ENCODE peak calls at places on chromosomes 6 and 20, in seven cellular contexts. One of them, this sample, is unnamed.

GRCh38 chr6:56220078-56220477 is 27.3 kb downstream of the COL21A1 start:
- DNase-seq in T1000: no peak
- DNase-seq in adipocyte: peak; percentile 47
- DNase-seq in LHCN-M2: no peak
- DNase-seq in GM12865: no peak
- DNase-seq in upper lobe of right lung: no peak
- DNase-seq in AG10803: no peak
- DNase-seq in this sample: peak; percentile 92

GRCh38 chr20:23267909-23268308 is 82.7 kb upstream of the NXT1 start:
- DNase-seq in upper lobe of right lung: no peak
- DNase-seq in T1000: no peak
- DNase-seq in AG10803: no peak
- DNase-seq in GM12865: no peak
- DNase-seq in LHCN-M2: no peak
- DNase-seq in adipocyte: no peak
- DNase-seq in this sample: no peak

GRCh38 chr6:79225718-79226117 is 8.8 kb downstream of the HMGN3 start:
- DNase-seq in T1000: no peak
- DNase-seq in GM12865: no peak
- DNase-seq in AG10803: no peak
- DNase-seq in LHCN-M2: no peak
- DNase-seq in adipocyte: no peak
- DNase-seq in upper lobe of right lung: no peak
- DNase-seq in this sample: no peak

GRCh38 chr6:145963216-145964068 is 716 bp downstream of the SHPRH start:
- DNase-seq in adipocyte: peak; percentile 82
- DNase-seq in upper lobe of right lung: peak; percentile 78
- DNase-seq in T1000: peak; percentile 41
- DNase-seq in AG10803: peak; percentile 48
- DNase-seq in GM12865: peak; percentile 63
- DNase-seq in LHCN-M2: peak; percentile 49
- DNase-seq in this sample: peak; percentile 64

GRCh38 chr20:1893721-1894470 is 1.3 kb upstream of the SIRPA start:
- DNase-seq in LHCN-M2: no peak
- DNase-seq in AG10803: no peak
- DNase-seq in GM12865: no peak
- DNase-seq in upper lobe of right lung: peak; percentile 83
- DNase-seq in adipocyte: peak; percentile 32
- DNase-seq in T1000: no peak
- DNase-seq in this sample: no peak

GRCh38 chr20:51136326-51136725 is 113.4 kb upstream of the KCNG1 start:
- DNase-seq in T1000: no peak
- DNase-seq in adipocyte: no peak
- DNase-seq in upper lobe of right lung: no peak
- DNase-seq in GM12865: no peak
- DNase-seq in LHCN-M2: no peak
- DNase-seq in AG10803: no peak
- DNase-seq in this sample: no peak

GRCh38 chr6:13427838-13428527 is 59.4 kb downstream of the GFOD1 start:
- DNase-seq in AG10803: no peak
- DNase-seq in upper lobe of right lung: no peak
- DNase-seq in T1000: no peak
- DNase-seq in adipocyte: no peak
- DNase-seq in LHCN-M2: no peak
- DNase-seq in GM12865: peak; percentile 99
- DNase-seq in this sample: no peak

GRCh38 chr6:56517155-56517745 is 125.4 kb downstream of the DST start:
- DNase-seq in GM12865: no peak
- DNase-seq in T1000: no peak
- DNase-seq in adipocyte: peak; percentile 54
- DNase-seq in LHCN-M2: peak; percentile 52
- DNase-seq in AG10803: peak; percentile 69
- DNase-seq in upper lobe of right lung: no peak
- DNase-seq in this sample: no peak

GRCh38 chr6:125346926-125347563 is 45.3 kb upstream of the HDDC2 start:
- DNase-seq in AG10803: no peak
- DNase-seq in upper lobe of right lung: no peak
- DNase-seq in GM12865: peak; percentile 44
- DNase-seq in T1000: no peak
- DNase-seq in adipocyte: no peak
- DNase-seq in LHCN-M2: no peak
- DNase-seq in this sample: no peak

GRCh38 chr20:46715292-46715756 is 5.9 kb downstream of the SLC2A10 start:
- DNase-seq in T1000: no peak
- DNase-seq in LHCN-M2: peak; percentile 51
- DNase-seq in upper lobe of right lung: no peak
- DNase-seq in GM12865: no peak
- DNase-seq in AG10803: peak; percentile 95
- DNase-seq in adipocyte: peak; percentile 62
- DNase-seq in this sample: peak; percentile 72

GRCh38 chr6:34912715-34913464 is 23.8 kb downstream of the ANKS1A start:
- DNase-seq in upper lobe of right lung: no peak
- DNase-seq in AG10803: peak; percentile 78
- DNase-seq in GM12865: peak; percentile 76
- DNase-seq in T1000: no peak
- DNase-seq in adipocyte: peak; percentile 35
- DNase-seq in LHCN-M2: peak; percentile 82
- DNase-seq in this sample: peak; percentile 95

GRCh38 chr6:134374486-134374885 is 56.6 kb upstream of the SGK1 start:
- DNase-seq in T1000: no peak
- DNase-seq in upper lobe of right lung: no peak
- DNase-seq in adipocyte: peak; percentile 7
- DNase-seq in LHCN-M2: no peak
- DNase-seq in AG10803: peak; percentile 8
- DNase-seq in GM12865: no peak
- DNase-seq in this sample: peak; percentile 52

GRCh38 chr20:39309458-39309857 is 347.3 kb downstream of the DHX35 start:
- DNase-seq in AG10803: no peak
- DNase-seq in LHCN-M2: no peak
- DNase-seq in T1000: no peak
- DNase-seq in GM12865: peak; percentile 23
- DNase-seq in upper lobe of right lung: no peak
- DNase-seq in adipocyte: no peak
- DNase-seq in this sample: no peak

GRCh38 chr20:63138855-63139341 is 77.0 kb downstream of the YTHDF1 start:
- DNase-seq in LHCN-M2: peak; percentile 19
- DNase-seq in adipocyte: no peak
- DNase-seq in upper lobe of right lung: peak; percentile 31
- DNase-seq in T1000: no peak
- DNase-seq in AG10803: peak; percentile 10
- DNase-seq in GM12865: no peak
- DNase-seq in this sample: peak; percentile 96

GRCh38 chr6:84707161-84707560 is 57.2 kb downstream of the TBX18 start:
- DNase-seq in GM12865: no peak
- DNase-seq in upper lobe of right lung: no peak
- DNase-seq in adipocyte: peak; percentile 32
- DNase-seq in T1000: no peak
- DNase-seq in AG10803: peak; percentile 65
- DNase-seq in LHCN-M2: no peak
- DNase-seq in this sample: no peak